ENCODE peak calls at places on chromosomes 3 and 15, in six cellular contexts. X, Q, C, L, N and I are unnamed samples.

GRCh38 chr3:123296261-123296660 is 94.5 kb downstream of the SEC22A start:
- DNase-seq in X (no peak), Q (no peak), C (no peak), L (no peak), N (no peak), I (no peak)

GRCh38 chr3:114887806-114888205 is 259.3 kb downstream of the ZBTB20 start:
- DNase-seq in X (no peak), Q (no peak), C (no peak), L (no peak), N (no peak), I (no peak)

GRCh38 chr3:115930922-115931321 is 307.6 kb downstream of the GAP43 start:
- DNase-seq in X (no peak), Q (no peak), C (no peak), L (no peak), N (no peak), I (no peak)

GRCh38 chr3:46982581-46982980 is 3.1 kb downstream of the NBEAL2 start:
- DNase-seq in X (no peak), Q (no peak), C (no peak), L (no peak), N (no peak), I (no peak)

GRCh38 chr3:30140356-30140755 is 466.0 kb upstream of the TGFBR2 start:
- DNase-seq in X (no peak), Q (no peak), C (no peak), L (no peak), N (no peak), I (no peak)

GRCh38 chr3:195117978-195118581 is 152.9 kb downstream of the XXYLT1 start:
- DNase-seq in X (no peak), Q (peak; percentile 56), C (no peak), L (peak; percentile 94), N (no peak), I (no peak)

GRCh38 chr3:132405188-132405587 is 12.1 kb upstream of the DNAJC13 start:
- DNase-seq in X (no peak), Q (no peak), C (no peak), L (no peak), N (no peak), I (no peak)

GRCh38 chr3:157094751-157095480 is 65.0 kb downstream of the CCNL1 start:
- DNase-seq in X (no peak), Q (no peak), C (no peak), L (no peak), N (no peak), I (no peak)

GRCh38 chr15:31338879-31339557 is 12.4 kb downstream of the KLF13 start:
- DNase-seq in X (peak; percentile 72), Q (no peak), C (peak; percentile 67), L (no peak), N (no peak), I (no peak)

GRCh38 chr3:129197341-129197740 is 13.6 kb upstream of the CNBP start:
- DNase-seq in X (no peak), Q (no peak), C (no peak), L (no peak), N (no peak), I (no peak)

GRCh38 chr3:129196601-129197000 is 12.9 kb upstream of the CNBP start:
- DNase-seq in X (no peak), Q (no peak), C (no peak), L (no peak), N (no peak), I (no peak)

GRCh38 chr3:129199366-129199765 is 15.7 kb upstream of the CNBP start:
- DNase-seq in X (no peak), Q (no peak), C (no peak), L (no peak), N (no peak), I (no peak)

DNA sequence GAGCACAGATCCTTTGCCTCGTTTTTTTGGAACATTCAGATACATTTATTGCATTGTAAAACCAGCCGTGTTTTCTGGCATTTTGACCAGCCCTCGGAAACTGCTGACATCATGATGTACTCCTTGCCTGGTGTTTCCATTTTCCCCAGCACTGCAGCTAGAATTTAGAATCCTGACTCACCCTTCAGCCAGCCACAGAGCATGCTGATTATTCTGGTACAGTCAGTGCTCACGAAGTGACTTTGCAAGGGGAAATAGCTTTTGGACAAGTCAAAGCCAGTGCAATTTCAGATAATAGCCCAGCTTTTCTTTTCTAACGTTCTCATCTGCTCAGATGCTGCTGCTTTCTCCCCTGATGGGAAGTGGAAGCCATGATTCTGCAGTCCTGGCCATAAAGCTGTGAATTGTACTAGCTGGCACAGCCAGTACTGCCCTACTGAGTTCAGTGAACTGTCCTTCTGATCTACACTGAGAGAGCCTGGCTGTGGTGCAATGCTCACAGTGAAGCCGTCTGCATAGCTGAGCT is 12.1 kb upstream of the CNBP start:
- DNase-seq in X (peak; percentile 76), Q (peak; percentile 35), C (peak; percentile 48), L (no peak), N (no peak), I (peak; percentile 88)
- H3K27ac ChIP-seq in X (peak overlapping the region; percentile 88), Q (peak overlapping the region; percentile 65), C (peak overlapping the region; percentile 86), L (no peak overlapping the region), N (peak overlapping the region; percentile 88), I (peak overlapping the region; percentile 3)

GRCh38 chr15:49877871-49878511 is 241.0 kb downstream of the ATP8B4 start:
- DNase-seq in X (no peak), Q (no peak), C (no peak), L (no peak), N (no peak), I (no peak)

GRCh38 chr15:49875392-49875791 is 243.6 kb downstream of the ATP8B4 start:
- DNase-seq in X (no peak), Q (no peak), C (no peak), L (no peak), N (no peak), I (no peak)

GRCh38 chr15:49881433-49881832 is 237.6 kb downstream of the ATP8B4 start:
- DNase-seq in X (no peak), Q (no peak), C (no peak), L (no peak), N (no peak), I (peak; percentile 47)

GRCh38 chr15:49876401-49877038 is 242.5 kb downstream of the ATP8B4 start:
- DNase-seq in X (no peak), Q (no peak), C (no peak), L (peak; percentile 21), N (no peak), I (peak; percentile 26)

DNA sequence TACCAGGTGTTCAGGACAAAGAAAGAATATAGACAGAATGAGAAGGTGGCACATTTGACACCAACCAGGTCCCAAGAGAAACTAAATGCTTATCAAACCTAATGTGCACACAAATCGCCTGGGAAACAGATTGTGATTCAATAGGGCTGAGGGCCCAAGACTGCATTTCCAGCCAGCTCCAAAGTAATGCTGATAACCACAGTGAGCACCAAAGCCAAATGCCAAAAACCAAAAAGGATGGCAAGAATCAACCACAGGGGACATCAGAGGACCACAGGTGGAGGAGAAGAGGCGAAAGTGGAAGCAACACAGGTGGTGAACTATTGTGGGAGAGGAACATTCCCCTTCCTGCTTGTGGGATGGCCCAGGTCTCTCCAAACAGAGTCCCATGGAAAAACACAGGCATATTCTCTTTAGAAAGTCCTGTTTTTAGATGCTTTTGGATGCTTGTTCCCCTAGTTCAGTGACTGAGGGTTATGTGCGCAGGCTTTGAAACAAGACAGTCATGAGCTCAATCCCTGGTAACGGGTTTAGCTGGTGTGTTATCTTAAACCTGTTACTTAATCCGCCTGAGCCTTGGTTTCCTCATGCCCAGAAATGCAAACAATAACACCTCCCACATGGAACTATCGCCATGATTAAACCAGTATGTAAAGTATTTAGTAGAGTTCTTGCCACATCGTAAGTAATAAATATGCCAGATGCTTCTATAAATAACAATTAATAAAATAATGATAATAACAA is 241.7 kb downstream of the ATP8B4 start:
- DNase-seq in X (no peak), Q (no peak), C (no peak), L (no peak), N (no peak), I (no peak)
- H3K27ac ChIP-seq in X (peak overlapping the region; percentile 53), Q (peak overlapping the region; percentile 72), C (peak overlapping the region; percentile 33), L (no peak overlapping the region), N (no peak overlapping the region), I (no peak overlapping the region)

GRCh38 chr3:65901236-65901635 is 137.5 kb downstream of the MAGI1 start:
- DNase-seq in X (no peak), Q (no peak), C (no peak), L (no peak), N (no peak), I (peak; percentile 75)

GRCh38 chr3:65902304-65902793 is 136.4 kb downstream of the MAGI1 start:
- DNase-seq in X (no peak), Q (peak; percentile 53), C (no peak), L (peak; percentile 33), N (no peak), I (peak; percentile 74)

GRCh38 chr3:65907232-65908130 is 131.2 kb downstream of the MAGI1 start:
- DNase-seq in X (no peak), Q (no peak), C (no peak), L (no peak), N (no peak), I (no peak)

GRCh38 chr3:65905648-65906211 is 133.0 kb downstream of the MAGI1 start:
- DNase-seq in X (no peak), Q (no peak), C (no peak), L (no peak), N (no peak), I (no peak)

DNA sequence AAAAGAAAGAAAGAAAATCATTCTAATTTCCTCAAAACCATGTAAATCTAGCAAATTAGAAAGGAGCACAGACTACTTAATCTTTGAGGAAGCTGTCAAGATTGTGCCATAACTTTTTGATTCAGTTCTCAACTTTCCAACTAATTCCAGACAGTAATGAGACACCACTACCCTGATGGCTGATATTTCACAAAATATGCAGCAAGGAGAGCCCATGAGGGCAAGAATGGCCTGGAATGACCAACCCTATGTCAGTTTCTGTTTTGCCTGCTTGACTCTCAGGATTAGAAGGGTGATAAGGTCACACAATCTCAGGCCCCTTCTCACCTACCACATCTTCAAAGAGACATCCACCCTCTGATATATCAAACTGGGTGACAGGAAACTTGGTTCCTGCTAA is 134.7 kb downstream of the MAGI1 start:
- DNase-seq in X (no peak), Q (no peak), C (no peak), L (no peak), N (no peak), I (no peak)
- H3K27ac ChIP-seq in X (no peak overlapping the region), Q (no peak overlapping the region), C (no peak overlapping the region), L (no peak overlapping the region), N (no peak overlapping the region), I (no peak overlapping the region)

GRCh38 chr3:178205750-178206149 is 330.5 kb upstream of the KCNMB2 start:
- DNase-seq in X (no peak), Q (no peak), C (no peak), L (no peak), N (no peak), I (no peak)
- H3K27ac ChIP-seq in X (no peak overlapping the region), Q (no peak overlapping the region), C (no peak overlapping the region), L (no peak overlapping the region), N (no peak overlapping the region), I (no peak overlapping the region)